ENCODE peak calls at places on chromosomes 2 and 18, in six cellular contexts. F is amniotic stem cell; E is stimulated activated CD4-positive, alpha-beta T cell treated with anti-CD3 and anti-CD28 coated beads, Interleukin-1b, Interleukin-23, amount 100 ng/mL, for 1 hour; N is CD14-positive monocyte; U is T follicular helper cell; T is NCI-H774. G is an unnamed sample.

GRCh38 chr18:46071894-46072867 is at the start of gene PSTPIP2:
- DNase-seq in U (peak; percentile 44), E (peak; percentile 42), T (no peak), N (peak; percentile 74), F (peak; percentile 22), G (no peak)

GRCh38 chr2:70029814-70030409 is 57.4 kb upstream of the PCBP1 start:
- DNase-seq in E (no peak), U (no peak), F (no peak), N (peak; percentile 85), T (no peak), G (peak; percentile 36)

GRCh38 chr2:100213595-100213994 is 71.2 kb upstream of the AFF3 start:
- DNase-seq in U (no peak), T (no peak), N (no peak), E (no peak), F (no peak), G (no peak)

GRCh38 chr18:70920840-70921374 is 632.1 kb downstream of the SOCS6 start:
- DNase-seq in N (no peak), U (no peak), T (no peak), E (no peak), F (no peak), G (no peak)

GRCh38 chr2:53331667-53332066 is 435.9 kb upstream of the CHAC2 start:
- DNase-seq in E (no peak), T (no peak), N (no peak), F (no peak), U (no peak), G (no peak)

GRCh38 chr18:22378672-22379282 is 38.9 kb downstream of the CTAGE1 start:
- DNase-seq in N (no peak), F (no peak), E (no peak), T (no peak), U (no peak), G (no peak)

GRCh38 chr2:127182626-127183458 is 37.3 kb downstream of the CYP27C1 start:
- DNase-seq in F (no peak), E (no peak), T (no peak), U (no peak), N (peak; percentile 12), G (no peak)

GRCh38 chr2:241931976-241932894 is 62.7 kb downstream of the RTP5 start:
- DNase-seq in N (no peak), E (no peak), T (no peak), U (no peak), F (no peak), G (no peak)

GRCh38 chr2:17646838-17647701 is 106.5 kb downstream of the SMC6 start:
- DNase-seq in T (peak; percentile 13), E (no peak), N (no peak), U (no peak), F (no peak), G (no peak)

GRCh38 chr2:159287733-159288132 is 1.2 kb upstream of the WDSUB1 start:
- DNase-seq in U (no peak), T (no peak), F (no peak), E (no peak), N (no peak), G (no peak)

GRCh38 chr2:162057426-162057825 is 16.6 kb downstream of the DPP4 start:
- DNase-seq in F (no peak), U (no peak), N (no peak), E (no peak), T (no peak), G (no peak)

GRCh38 chr2:109415460-109416004 is 198.2 kb downstream of the SEPTIN10 start:
- DNase-seq in F (no peak), U (no peak), T (no peak), N (no peak), E (no peak), G (no peak)

GRCh38 chr2:148124271-148124670 is 103.4 kb downstream of the MBD5 start:
- DNase-seq in N (no peak), E (no peak), F (no peak), T (no peak), U (no peak), G (no peak)

GRCh38 chr18:76981388-76981968 is 151.1 kb downstream of the MBP start:
- DNase-seq in F (no peak), T (no peak), N (no peak), U (no peak), E (no peak), G (no peak)